ENCODE peak calls at places on chromosome 15, in eight cellular contexts. J, S, G, C, P, W, X and I are unnamed samples.

GRCh38 chr15:65414841-65415621 is 7.7 kb downstream of the IGDCC4 start:
- DNase-seq in C (no peak), W (peak), G (no peak), J (peak), X (no peak), P (no peak), S (no peak), I (no peak)

GRCh38 chr15:67280217-67280616 is 25.6 kb downstream of the IQCH start:
- DNase-seq in X (no peak), S (no peak), W (no peak), P (no peak), J (no peak), G (no peak), C (no peak), I (no peak)

GRCh38 chr15:55823191-55823670 is 80.3 kb upstream of the PRTG start:
- DNase-seq in G (no peak), W (peak), C (no peak), P (no peak), X (peak), S (no peak), J (no peak), I (no peak)

GRCh38 chr15:70190965-70191364 is 93.2 kb upstream of the TLE3 start:
- DNase-seq in C (no peak), S (no peak), G (no peak), P (no peak), W (no peak), X (no peak), J (no peak), I (no peak)

GRCh38 chr15:66287461-66288055 is 5.8 kb upstream of the DIS3L start:
- DNase-seq in X (peak), P (no peak), C (no peak), S (no peak), W (peak), G (peak), J (no peak), I (no peak)

GRCh38 chr15:70269991-70270751 is 172.5 kb upstream of the TLE3 start:
- DNase-seq in W (peak), G (no peak), J (no peak), C (no peak), P (no peak), X (no peak), S (no peak), I (no peak)

GRCh38 chr15:44066211-44066827 is 128.8 kb downstream of the FRMD5 start:
- DNase-seq in C (peak), J (peak), G (peak), P (peak), X (peak), W (peak), S (peak), I (peak)

GRCh38 chr15:80695911-80696651 is 971 bp downstream of the ABHD17C start:
- DNase-seq in J (no peak), C (peak), X (peak), W (peak), S (no peak), G (peak), P (peak), I (peak)

GRCh38 chr15:38864827-38865604 is 300.4 kb upstream of the RASGRP1 start:
- DNase-seq in P (no peak), W (no peak), X (no peak), G (no peak), J (no peak), C (no peak), S (no peak), I (no peak)

GRCh38 chr15:66691727-66692126 is 10.3 kb upstream of the SMAD6 start:
- DNase-seq in P (no peak), C (no peak), X (no peak), W (no peak), J (no peak), S (no peak), G (no peak), I (no peak)

GRCh38 chr15:78822514-78822913 is 11.2 kb upstream of the ADAMTS7 start:
- DNase-seq in G (no peak), X (no peak), J (no peak), P (no peak), C (no peak), W (peak), S (no peak), I (no peak)

GRCh38 chr15:75945953-75946352 is 42.3 kb downstream of the FBXO22 start:
- DNase-seq in P (no peak), C (no peak), S (no peak), W (no peak), J (no peak), G (no peak), X (no peak), I (no peak)

GRCh38 chr15:33309602-33310276 is 1.0 kb upstream of the RYR3 start:
- DNase-seq in J (peak), X (no peak), P (no peak), W (peak), G (peak), S (no peak), C (no peak), I (peak)

GRCh38 chr15:79168922-79169322 is 78.3 kb upstream of the RASGRF1 start:
- DNase-seq in P (no peak), W (peak), G (no peak), C (no peak), X (no peak), S (no peak), J (peak), I (no peak)

GRCh38 chr15:74133071-74133702 is 2.8 kb downstream of the ISLR2 start:
- DNase-seq in C (no peak), W (peak), P (no peak), G (no peak), X (no peak), S (no peak), J (peak), I (no peak)

GRCh38 chr15:89356634-89357298 is 22.1 kb upstream of the POLG start:
- DNase-seq in G (peak), S (no peak), P (no peak), X (peak), W (peak), J (no peak), C (no peak), I (no peak)

GRCh38 chr15:50051811-50052419 is 67.1 kb downstream of the ATP8B4 start:
- DNase-seq in S (no peak), W (peak), G (peak), X (peak), P (no peak), C (no peak), J (peak), I (peak)